ENCODE peak calls at places on chromosomes 6 and 20, in four cellular contexts. P, F, T and G are unnamed samples.

GRCh38 chr20:34512266-34512954 is 3.8 kb upstream of the DYNLRB1 start:
- DNase-seq in F (no peak), P (no peak), T (no peak), G (no peak)

GRCh38 chr20:46108976-46109375 is 9.1 kb upstream of the CD40 start:
- DNase-seq in F (no peak), T (no peak), P (no peak), G (no peak)

GRCh38 chr6:170433163-170434095 is 119.7 kb downstream of the PSMB1 start:
- DNase-seq in F (peak), P (no peak), T (no peak), G (no peak)

GRCh38 chr6:132062626-132063025 is 111.5 kb upstream of the CCN2 start:
- DNase-seq in P (no peak), T (peak), F (no peak), G (no peak)

GRCh38 chr6:45613678-45614077 is 235.9 kb upstream of the SUPT3H start:
- DNase-seq in F (no peak), P (no peak), T (no peak), G (no peak)

GRCh38 chr20:44489223-44489622 is 13.5 kb downstream of the TTPAL start:
- DNase-seq in F (peak), P (no peak), T (no peak), G (no peak)

GRCh38 chr20:35742741-35743523 is 872 bp upstream of the RBM39 start:
- DNase-seq in T (peak), F (no peak), P (no peak), G (no peak)

GRCh38 chr6:147834377-147834776 is 325.9 kb downstream of the SAMD5 start:
- DNase-seq in P (no peak), F (no peak), T (no peak), G (no peak)

GRCh38 chr20:49367113-49367512 is 89.3 kb upstream of the ZNFX1 start:
- DNase-seq in T (no peak), P (no peak), F (no peak), G (no peak)

GRCh38 chr6:139533166-139533565 is 158.7 kb upstream of the CITED2 start:
- DNase-seq in P (no peak), F (no peak), T (no peak), G (no peak)

GRCh38 chr6:139531716-139532115 is 157.3 kb upstream of the CITED2 start:
- DNase-seq in T (no peak), F (no peak), P (no peak), G (no peak)

GRCh38 chr6:139531148-139531547 is 156.7 kb upstream of the CITED2 start:
- DNase-seq in F (no peak), T (no peak), P (no peak), G (no peak)

GRCh38 chr6:139534472-139535115 is 160.1 kb upstream of the CITED2 start:
- DNase-seq in P (no peak), F (no peak), T (peak), G (no peak)

DNA sequence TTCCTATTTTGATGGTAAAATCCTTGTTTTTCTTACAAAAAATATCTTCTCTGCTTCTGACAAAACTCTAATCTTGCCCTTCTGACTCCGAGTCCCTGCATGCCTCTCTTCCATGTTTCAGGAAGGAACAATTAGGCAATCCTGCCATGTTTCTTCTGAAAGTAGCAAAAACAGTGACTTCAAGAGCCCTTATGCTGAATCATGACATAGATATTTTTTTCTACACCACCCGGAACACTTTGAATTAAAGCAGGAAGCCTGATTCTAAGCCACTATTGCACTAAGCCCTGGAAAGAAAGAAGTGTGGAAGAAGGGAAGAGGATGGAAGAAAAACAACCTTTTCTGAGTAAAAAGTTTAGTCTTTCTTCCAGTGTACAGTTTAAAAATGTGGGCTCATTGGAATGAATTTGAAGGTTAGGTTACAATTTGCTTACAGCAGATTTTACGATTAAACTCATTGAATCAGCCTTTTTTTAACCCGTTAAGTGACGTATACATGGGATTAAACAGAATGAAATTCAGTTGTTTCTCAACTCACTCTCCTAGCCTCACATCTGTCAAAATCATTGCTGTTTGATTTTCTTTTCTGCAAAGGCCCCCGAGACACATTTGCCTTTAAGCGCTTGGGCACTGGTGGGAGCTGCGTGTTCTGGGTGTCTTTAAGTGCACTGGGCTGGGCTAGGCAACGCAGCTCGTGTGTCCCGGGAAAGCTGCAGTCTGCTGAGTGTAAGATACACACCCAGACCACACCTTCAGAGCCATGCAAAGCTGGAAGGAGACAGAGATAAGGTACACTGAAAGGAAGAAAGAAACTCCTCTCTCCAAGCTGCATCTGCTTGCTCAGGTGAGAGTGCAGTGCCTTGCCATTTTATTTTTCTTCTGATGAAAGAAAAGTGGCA is 159.4 kb upstream of the CITED2 start:
- DNase-seq in F (no peak), T (peak), P (no peak), G (no peak)
- TF ChIP-seq POLR2A in F (no peak), T (no peak), P (no peak), G (no peak)

GRCh38 chr6:21747441-21747840 is 153.9 kb downstream of the SOX4 start:
- DNase-seq in T (no peak), P (no peak), F (no peak), G (no peak)

GRCh38 chr6:21742238-21742660 is 148.7 kb downstream of the SOX4 start:
- DNase-seq in F (no peak), P (no peak), T (peak), G (no peak)

GRCh38 chr6:21744321-21744720 is 150.8 kb downstream of the SOX4 start:
- DNase-seq in T (no peak), F (no peak), P (no peak), G (no peak)

GRCh38 chr6:21748343-21749063 is 155.0 kb downstream of the SOX4 start:
- DNase-seq in P (no peak), T (no peak), F (no peak), G (no peak)

GRCh38 chr6:21745543-21746337 is 152.2 kb downstream of the SOX4 start:
- DNase-seq in T (no peak), F (no peak), P (no peak), G (no peak)
- TF ChIP-seq POLR2A in T (no peak), F (no peak), P (no peak), G (no peak)

GRCh38 chr20:39110819-39111136 is 148.6 kb downstream of the DHX35 start:
- DNase-seq in T (no peak), F (no peak), P (no peak), G (no peak)
- TF ChIP-seq POLR2A in T (no peak), F (no peak), P (no peak), G (no peak)

DNA sequence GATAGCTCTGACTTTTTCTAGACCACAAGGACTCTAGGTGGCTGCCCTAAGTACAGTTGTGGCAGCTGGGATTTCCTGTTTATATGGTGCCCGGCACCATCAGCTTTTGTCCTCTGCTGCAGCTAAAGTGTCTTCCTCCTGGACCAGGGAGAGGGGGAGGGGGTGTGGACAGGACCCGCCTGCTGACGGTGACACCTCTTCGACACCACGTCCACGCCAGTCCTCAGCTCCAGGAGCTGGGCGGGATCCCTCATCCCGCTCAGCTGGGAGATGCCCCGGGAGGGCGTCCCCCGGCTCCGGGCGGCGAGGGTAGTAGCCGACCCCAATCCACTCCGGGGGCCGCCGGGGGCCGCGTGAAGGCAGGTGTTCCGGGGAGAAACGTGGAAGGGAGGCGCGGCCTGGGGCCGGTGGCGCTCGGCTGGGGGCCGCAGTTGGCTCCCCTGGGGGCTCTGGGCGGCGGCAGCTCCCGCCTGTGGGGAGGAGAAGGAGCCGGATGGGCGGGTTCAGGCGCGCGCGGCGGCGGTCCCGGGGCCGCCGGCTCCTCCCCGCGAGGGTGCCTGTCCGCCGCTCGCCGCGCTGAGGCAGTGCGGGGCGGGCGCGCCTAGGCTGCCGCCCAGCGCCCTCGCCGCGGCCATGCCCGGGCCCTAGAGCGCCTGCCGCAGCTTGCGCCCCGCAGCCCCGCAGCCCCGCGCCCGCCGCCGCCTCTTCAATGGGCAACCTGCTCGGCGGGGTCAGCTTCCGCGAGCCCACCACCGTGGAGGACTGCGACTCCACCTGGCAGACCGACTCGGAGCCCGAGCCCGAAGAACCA is at the start of gene OGFRL1:
- DNase-seq in T (peak), P (peak), F (peak), G (peak)
- TF ChIP-seq POLR2A in T (peak), P (peak), F (no peak), G (peak)

GRCh38 chr6:28082939-28083338 is 2.6 kb downstream of the ZNF165 start:
- DNase-seq in T (no peak), F (no peak), P (no peak), G (no peak)

GRCh38 chr6:28078050-28078449 is 2.3 kb upstream of the ZNF165 start:
- DNase-seq in P (no peak), T (no peak), F (no peak), G (no peak)

GRCh38 chr6:28078836-28079235 is 1.5 kb upstream of the ZNF165 start:
- DNase-seq in P (no peak), T (no peak), F (no peak), G (no peak)

GRCh38 chr6:28081486-28081751 is 1.1 kb downstream of the ZNF165 start:
- DNase-seq in P (no peak), T (no peak), F (no peak), G (peak)

GRCh38 chr6:28080631-28081485 is 490 bp downstream of the ZNF165 start:
- DNase-seq in P (peak), T (peak), F (peak), G (peak)
- TF ChIP-seq POLR2A in P (peak), T (peak), F (no peak), G (no peak)

DNA sequence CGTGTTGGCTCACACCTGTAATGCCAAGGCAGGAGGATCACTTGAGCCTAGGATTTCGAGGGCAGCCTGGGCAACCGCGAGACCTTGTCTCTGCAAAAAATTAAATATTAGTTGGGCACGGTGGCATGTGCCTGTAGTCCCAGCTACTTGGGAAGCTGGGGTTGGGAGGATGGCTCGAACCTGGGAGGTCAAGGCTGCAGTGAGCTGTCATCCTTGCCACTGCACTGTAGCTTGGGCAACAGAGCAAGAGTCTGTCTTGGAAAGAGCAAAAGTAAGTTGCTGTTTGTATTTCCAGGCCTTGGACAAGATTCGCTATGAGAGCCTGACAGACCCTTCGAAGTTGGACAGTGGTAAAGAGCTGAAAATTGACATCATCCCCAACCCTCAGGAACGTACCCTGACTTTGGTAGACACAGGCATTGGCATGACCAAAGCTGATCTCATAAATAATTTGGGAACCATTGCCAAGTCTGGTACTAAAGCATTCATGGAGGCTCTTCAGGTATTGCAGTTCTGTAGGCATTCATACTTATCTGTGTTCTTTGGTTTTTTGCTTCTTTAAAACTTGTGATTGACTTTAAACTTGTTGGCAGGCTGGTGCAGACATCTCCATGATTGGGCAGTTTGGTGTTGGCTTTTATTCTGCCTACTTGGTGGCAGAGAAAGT is 2.3 kb downstream of the HSP90AB1 start:
- DNase-seq in T (no peak), P (no peak), F (no peak), G (no peak)
- TF ChIP-seq POLR2A in T (no peak), P (no peak), F (no peak), G (peak)

DNA sequence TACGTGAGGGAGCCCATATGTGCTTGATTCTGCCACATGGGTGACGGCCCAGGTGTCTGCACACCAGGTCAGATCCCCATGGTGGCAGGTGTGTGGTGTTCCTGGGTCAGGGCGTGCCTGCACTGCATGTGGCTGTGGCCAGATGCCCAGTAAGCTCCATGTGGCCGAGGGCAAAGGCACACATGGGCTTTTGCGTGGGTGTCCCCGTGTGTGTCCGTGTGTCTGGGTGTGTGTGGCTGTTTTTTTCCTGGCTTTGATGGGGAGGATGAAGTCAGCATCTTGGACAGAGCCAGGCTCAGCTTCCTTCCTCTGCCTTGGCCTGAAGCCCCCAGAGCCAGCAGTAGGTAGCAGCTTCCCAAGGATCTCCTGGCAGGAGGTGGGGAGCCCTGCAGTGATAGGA is 1.5 kb upstream of the TNXB start:
- DNase-seq in P (no peak), F (no peak), T (no peak), G (no peak)
- TF ChIP-seq POLR2A in P (no peak), F (no peak), T (no peak), G (no peak)

DNA sequence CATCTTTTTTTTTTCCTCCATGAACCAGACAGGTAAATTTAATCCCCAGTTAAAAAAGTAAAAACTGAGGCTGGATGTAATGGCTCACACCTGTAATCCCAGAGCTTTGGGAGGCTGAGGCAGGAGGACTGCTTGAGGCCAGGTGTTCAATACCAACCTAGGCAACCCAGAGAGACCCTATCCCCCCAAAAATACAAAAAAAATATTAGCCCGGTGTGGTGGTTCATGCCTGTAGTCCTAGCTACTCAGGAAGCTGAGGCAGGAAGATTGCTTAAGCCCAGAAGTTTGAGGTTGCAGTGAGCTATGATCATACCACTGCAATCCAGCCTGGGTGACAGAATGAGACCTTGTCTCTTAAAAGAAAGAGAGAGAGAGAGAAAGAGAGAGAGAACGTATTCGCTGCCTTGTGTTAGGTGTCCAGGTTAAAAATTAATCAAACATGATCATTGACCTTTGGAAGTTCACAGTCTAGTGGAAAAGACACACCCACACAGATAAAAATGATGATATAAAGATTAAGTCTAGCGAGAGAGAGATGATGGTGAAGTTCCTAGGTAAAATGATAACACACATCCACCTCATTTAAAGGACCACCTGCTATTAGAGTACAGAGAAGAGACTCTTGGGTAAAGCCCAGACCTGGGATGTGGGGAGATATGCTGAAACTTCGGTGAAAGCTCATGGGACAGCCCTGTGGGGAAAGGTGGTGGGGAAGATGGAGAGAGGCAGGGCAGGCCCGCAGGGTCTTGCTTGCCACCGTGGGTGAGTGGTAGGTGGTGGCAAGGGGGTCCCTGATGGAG is 4.8 kb upstream of the NHSL1 start:
- DNase-seq in T (no peak), P (no peak), F (no peak), G (no peak)
- TF ChIP-seq POLR2A in T (no peak), P (no peak), F (no peak), G (no peak)

GRCh38 chr6:33453361-33454008 is 891 bp upstream of the ZBTB9 start:
- DNase-seq in F (no peak), T (no peak), P (no peak), G (no peak)

GRCh38 chr6:33452496-33452895 is 1.9 kb upstream of the ZBTB9 start:
- DNase-seq in T (no peak), P (no peak), F (no peak), G (no peak)

GRCh38 chr6:33454009-33454946 is at the start of gene ZBTB9:
- DNase-seq in T (peak), P (peak), F (peak), G (peak)

GRCh38 chr6:33451606-33452005 is 2.8 kb upstream of the ZBTB9 start:
- DNase-seq in T (no peak), P (no peak), F (no peak), G (no peak)

GRCh38 chr6:33450434-33450833 is 3.9 kb upstream of the ZBTB9 start:
- DNase-seq in P (no peak), T (no peak), F (no peak), G (no peak)
- TF ChIP-seq POLR2A in P (no peak), T (no peak), F (no peak), G (no peak)